ENCODE peak calls at places on chromosome 21, in four cellular contexts. W is K562, P is GM12878, Z is HepG2. V is an unnamed sample.

GRCh38 chr21:24076179-24076578 is 1531.1 kb downstream of the MRPL39 start:
- DNase-seq in W (no peak), P (no peak), Z (no peak), V (no peak)

GRCh38 chr21:32335601-32336575 is 37.2 kb downstream of the MRAP start:
- DNase-seq in W (no peak), P (no peak), Z (no peak), V (no peak)

GRCh38 chr21:39185157-39185556 is 1.9 kb upstream of the PSMG1 start:
- DNase-seq in W (no peak), P (no peak), Z (no peak), V (no peak)

GRCh38 chr21:39640754-39641153 is 28.0 kb downstream of the B3GALT5 start:
- DNase-seq in W (no peak), P (no peak), Z (no peak), V (no peak)

GRCh38 chr21:38679531-38679930 is 126.2 kb upstream of the ETS2 start:
- DNase-seq in W (no peak), P (peak), Z (no peak), V (no peak)

GRCh38 chr21:18460979-18461378 is 57.4 kb upstream of the TMPRSS15 start:
- DNase-seq in W (no peak), P (no peak), Z (no peak), V (no peak)

GRCh38 chr21:32698971-32699693 is 28.7 kb downstream of the SYNJ1 start:
- DNase-seq in W (no peak), P (no peak), Z (no peak), V (no peak)

GRCh38 chr21:46622226-46622625 is 13.2 kb upstream of the PRMT2 start:
- DNase-seq in W (no peak), P (no peak), Z (peak), V (no peak)

GRCh38 chr21:28099296-28099695 is 893.4 kb downstream of the LTN1 start:
- DNase-seq in W (no peak), P (no peak), Z (no peak), V (no peak)

GRCh38 chr21:27419153-27419552 is 452.3 kb upstream of the ADAMTS5 start:
- DNase-seq in W (no peak), P (no peak), Z (no peak), V (no peak)

GRCh38 chr21:26207021-26207420 is 36.5 kb upstream of the APP start:
- DNase-seq in W (no peak), P (no peak), Z (no peak), V (no peak)

GRCh38 chr21:25788677-25789076 is 53.9 kb downstream of the GABPA start:
- DNase-seq in W (no peak), P (no peak), Z (no peak), V (no peak)

GRCh38 chr21:28580585-28580984 is 412.1 kb downstream of the LTN1 start:
- DNase-seq in W (no peak), P (no peak), Z (no peak), V (no peak)

GRCh38 chr21:28590722-28591121 is 402.0 kb downstream of the LTN1 start:
- DNase-seq in W (no peak), P (no peak), Z (no peak), V (no peak)

GRCh38 chr21:45453308-45453950 is 48.5 kb downstream of the COL18A1 start:
- DNase-seq in W (no peak), P (no peak), Z (no peak), V (no peak)
- TF ChIP-seq ESRRA in W (no peak), P (no peak), Z (no peak), V (no peak)

GRCh38 chr21:34846601-34847112 is 177.9 kb downstream of the CLIC6 start:
- DNase-seq in W (no peak), P (no peak), Z (no peak), V (peak)
- H3K27ac ChIP-seq in W (no peak), P (no peak), Z (no peak), V (peak)

GRCh38 chr21:45497846-45498645 is 44.2 kb downstream of the SLC19A1 start:
- DNase-seq in W (no peak), P (no peak), Z (no peak), V (no peak)
- TF ChIP-seq ESRRA in W (no peak), P (no peak), Z (no peak), V (no peak)

GRCh38 chr21:42997053-42997452 is 22.7 kb downstream of the PKNOX1 start:
- DNase-seq in W (no peak), P (no peak), Z (no peak), V (no peak)
- H3K27ac ChIP-seq in W (no peak), P (no peak), Z (no peak), V (no peak)

DNA sequence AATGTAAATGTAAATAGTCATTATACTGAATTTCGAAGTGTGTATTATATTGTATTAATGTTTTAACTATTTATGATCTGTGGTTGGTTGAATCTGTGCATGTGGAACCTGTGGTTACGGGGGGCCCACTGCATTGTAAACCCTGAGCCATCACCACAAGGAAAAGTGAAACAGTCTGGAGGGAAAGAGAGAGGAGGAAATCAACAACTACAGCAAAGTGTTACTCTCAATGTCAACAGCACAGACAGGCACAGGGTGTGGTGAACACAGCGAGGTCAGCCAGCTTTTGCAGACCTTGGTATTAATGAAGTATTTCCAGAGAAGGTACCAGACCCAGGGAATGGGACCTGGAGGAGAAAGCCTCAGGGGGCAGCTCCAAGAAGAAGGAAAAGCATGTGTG is 37.1 kb upstream of the BACE2 start:
- DNase-seq in W (no peak), P (no peak), Z (no peak), V (no peak)
- TF ChIP-seq ESRRA in W (no peak), P (no peak), Z (no peak), V (no peak)

DNA sequence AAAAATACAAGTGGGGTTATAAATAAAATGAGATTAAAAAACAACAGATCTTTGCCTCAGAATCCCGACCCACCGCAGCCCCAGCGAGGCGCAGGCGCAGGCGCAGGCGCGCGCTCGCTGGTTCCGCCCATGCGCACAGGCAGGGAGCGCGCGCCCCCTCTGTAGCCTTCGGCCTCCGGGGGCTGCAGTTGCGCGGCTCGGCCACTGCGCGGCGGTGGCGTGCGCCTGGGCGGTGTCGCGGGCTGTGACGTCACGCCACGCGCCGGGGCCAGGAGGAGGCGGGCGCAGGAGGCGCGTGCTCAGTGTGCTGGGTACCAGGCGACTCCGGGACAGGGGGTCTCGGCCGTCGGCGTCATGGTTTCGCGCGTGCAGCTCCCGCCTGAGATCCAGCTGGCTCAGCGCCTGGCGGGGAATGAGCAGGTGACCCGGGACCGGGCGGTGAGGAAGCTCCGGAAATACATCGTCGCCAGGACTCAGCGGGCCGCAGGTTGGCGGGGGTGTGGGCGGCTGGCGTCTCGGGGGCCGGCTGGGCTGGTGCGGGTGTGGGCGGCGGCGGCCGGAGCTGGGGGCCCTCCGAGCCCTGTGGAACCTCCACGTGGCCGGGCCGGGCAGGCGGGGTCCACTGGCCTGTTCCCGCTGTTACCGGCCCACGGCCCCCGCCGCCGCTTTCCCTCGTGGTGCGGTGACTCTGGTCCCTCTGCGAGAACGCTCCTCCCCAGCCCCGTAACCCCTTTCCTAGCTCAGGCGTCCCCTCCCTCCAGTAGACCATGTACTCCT is at the start of gene RRP1:
- DNase-seq in W (peak), P (peak), Z (peak), V (peak)
- H3K27ac ChIP-seq in W (peak), P (peak), Z (peak), V (peak)

V was measured in A549.